ENCODE peak calls at places on chromosomes 2 and 18, in five cellular contexts. N is A549, B is uterus, K is NB4, P is spleen. T is an unnamed sample.

GRCh38 chr18:74870950-74871349 is 273.3 kb downstream of the ZNF407 start:
- DNase-seq in K (no peak), P (no peak), B (no peak), N (no peak), T (no peak)

GRCh38 chr2:164841719-164842623 is at the start of gene COBLL1:
- DNase-seq in B (peak), K (peak), N (peak), P (peak), T (peak)

GRCh38 chr18:61333746-61334490 is 688 bp downstream of the CDH20 start:
- DNase-seq in K (no peak), B (no peak), P (peak), N (no peak), T (no peak)

GRCh38 chr2:206176128-206176527 is 16.4 kb downstream of the EEF1B2 start:
- DNase-seq in B (no peak), N (no peak), P (no peak), K (no peak), T (no peak)

GRCh38 chr2:164937864-164938401 is 17.4 kb downstream of the SLC38A11 start:
- DNase-seq in K (no peak), P (no peak), B (no peak), N (peak), T (no peak)

GRCh38 chr2:172674034-172674967 is 61.3 kb upstream of the RAPGEF4 start:
- DNase-seq in N (no peak), K (no peak), B (no peak), P (peak), T (no peak)

GRCh38 chr18:32920796-32921787 is 148.3 kb upstream of the KLHL14 start:
- DNase-seq in B (no peak), N (peak), P (no peak), K (peak), T (no peak)

GRCh38 chr2:164151518-164151917 is 415.7 kb upstream of the FIGN start:
- DNase-seq in N (no peak), K (no peak), P (no peak), B (no peak), T (no peak)

GRCh38 chr18:45686892-45687611 is 36.9 kb upstream of the SLC14A1 start:
- DNase-seq in B (no peak), P (peak), N (no peak), K (peak), T (no peak)

GRCh38 chr18:41532344-41533086 is 422.5 kb upstream of the PIK3C3 start:
- DNase-seq in B (no peak), K (peak), P (no peak), N (no peak), T (no peak)

GRCh38 chr2:231189571-231190495 is 8.6 kb upstream of the ARMC9 start:
- DNase-seq in B (peak), N (no peak), K (no peak), P (no peak), T (peak)

GRCh38 chr2:224072541-224073188 is 33.6 kb upstream of the SERPINE2 start:
- DNase-seq in P (no peak), B (peak), N (no peak), K (no peak), T (no peak)

GRCh38 chr18:48022531-48023330 is 92.3 kb upstream of the SMAD2 start:
- DNase-seq in P (no peak), N (peak), B (no peak), K (peak), T (no peak)

GRCh38 chr2:163182764-163183354 is 344.3 kb upstream of the KCNH7 start:
- DNase-seq in P (no peak), N (peak), K (peak), B (no peak), T (no peak)

GRCh38 chr2:100427627-100428258 is 10.3 kb upstream of the CHST10 start:
- DNase-seq in B (peak), P (no peak), K (peak), N (peak), T (no peak)

GRCh38 chr2:158967114-158967730 is 1.2 kb upstream of the TANC1 start:
- DNase-seq in K (peak), N (no peak), B (peak), P (no peak), T (no peak)

GRCh38 chr2:47568164-47568861 is 165.4 kb downstream of the MSH2 start:
- DNase-seq in B (no peak), K (no peak), P (no peak), N (no peak), T (no peak)

DNA sequence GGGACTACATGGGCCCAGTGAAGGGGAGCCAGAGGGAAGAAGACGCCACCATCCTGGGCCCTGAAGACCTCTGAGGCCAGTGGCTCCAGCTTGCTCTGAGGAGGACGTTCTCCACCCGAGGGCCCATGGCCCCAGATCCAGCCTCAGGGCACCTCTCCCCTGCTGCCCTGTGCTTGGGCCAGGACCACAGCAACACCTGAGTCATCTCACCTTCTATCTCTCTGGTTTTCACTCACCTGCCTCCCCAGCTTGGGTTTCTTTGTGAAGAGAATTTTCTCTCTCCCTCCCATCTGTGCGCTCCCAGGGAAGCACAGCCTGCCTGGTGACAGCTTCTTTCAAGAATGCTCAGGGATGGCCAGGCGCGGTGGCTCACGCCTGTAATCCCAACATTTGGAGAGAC is 19.8 kb downstream of the ZFP36L2 start:
- DNase-seq in P (no peak), B (no peak), K (no peak), N (no peak), T (no peak)
- TF ChIP-seq CTCF in P (no peak), B (no peak), K (no peak), N (no peak), T (no peak)

GRCh38 chr2:196963961-196964360 is 37.5 kb upstream of the PGAP1 start:
- DNase-seq in B (no peak), N (no peak), K (no peak), P (no peak), T (no peak)
- TF ChIP-seq POLR2A in B (no peak), N (no peak), K (no peak), P (no peak), T (no peak)

DNA sequence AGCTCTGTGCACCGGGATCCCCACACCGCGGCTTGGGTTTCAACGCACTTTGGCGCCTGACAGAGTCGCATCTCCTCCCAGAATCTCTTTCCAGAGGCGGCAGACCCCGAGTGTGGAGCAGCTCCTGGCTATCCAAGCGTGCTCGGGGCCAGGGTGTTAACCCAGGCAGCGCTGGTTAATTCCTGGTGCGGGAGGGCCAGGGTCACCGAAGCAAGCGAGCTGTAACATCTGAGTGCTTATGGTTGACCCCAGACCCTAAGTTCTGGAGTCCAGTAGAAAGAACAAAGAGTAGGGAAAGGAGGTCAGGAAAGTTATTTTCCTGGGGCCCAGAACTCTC is 566 bp upstream of the OSR1 start:
- DNase-seq in B (no peak), P (no peak), K (no peak), N (no peak), T (no peak)
- H3K4me3 ChIP-seq in B (peak), P (no peak), K (no peak), N (peak), T (no peak)

DNA sequence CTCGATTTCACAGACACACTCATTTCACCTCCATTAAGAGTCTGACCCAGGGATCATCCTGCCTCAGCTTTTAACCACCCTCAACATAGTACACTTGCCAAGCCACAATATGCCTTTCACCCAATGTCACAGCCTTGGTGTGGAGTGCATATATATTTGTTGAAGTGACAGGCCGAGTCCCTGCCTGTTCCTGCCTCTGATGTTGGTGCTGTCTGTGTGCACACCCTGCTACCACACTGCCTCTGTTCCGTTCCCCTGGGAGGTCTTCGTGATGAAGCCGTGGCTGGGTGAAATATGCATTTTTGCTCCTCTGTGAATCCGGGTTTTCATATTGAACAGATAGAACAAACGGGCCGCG is 90.3 kb downstream of the RNF144A start:
- DNase-seq in B (no peak), P (no peak), N (no peak), K (no peak), T (no peak)
- TF ChIP-seq CTCF in B (no peak), P (no peak), N (no peak), K (no peak), T (no peak)

DNA sequence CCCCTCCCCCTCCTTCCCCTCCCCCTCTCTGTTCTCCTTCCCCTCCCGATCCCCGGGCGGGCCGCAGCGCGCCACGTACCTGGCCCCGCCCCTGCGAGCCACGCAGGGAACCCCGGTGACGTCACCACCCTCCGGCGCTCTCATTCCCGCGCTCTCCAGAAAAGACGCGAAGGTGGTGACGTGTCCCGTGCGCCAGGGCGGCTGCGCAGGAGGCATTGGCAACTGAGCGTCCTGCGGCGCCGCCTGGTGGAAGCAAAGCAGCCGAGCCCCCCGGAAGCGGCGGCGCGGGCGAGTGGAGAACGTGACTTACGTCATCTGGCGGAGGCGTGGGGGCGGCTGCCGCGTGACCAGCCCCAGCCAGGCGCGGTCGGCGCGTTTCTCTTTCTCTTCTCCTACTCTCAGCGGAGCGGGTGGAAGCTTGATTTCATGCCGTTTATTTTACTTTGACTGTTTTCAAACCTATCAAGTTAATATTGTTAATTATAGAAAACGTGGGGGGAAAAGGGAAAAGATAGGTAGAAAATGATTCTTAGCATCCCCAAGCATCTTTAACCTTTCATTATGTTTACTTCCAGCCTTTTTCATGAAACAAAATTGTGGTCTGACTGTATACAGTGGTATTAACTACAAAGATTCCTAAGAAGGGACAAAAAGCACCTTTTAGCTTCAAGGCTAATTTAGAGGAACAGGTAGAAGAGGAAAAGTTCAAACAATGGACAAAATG is 48.1 kb downstream of the C2orf42 start:
- DNase-seq in P (peak), N (peak), B (peak), K (peak), T (peak)
- TF ChIP-seq POLR2A in P (peak), N (peak), B (peak), K (peak), T (no peak)

GRCh38 chr18:23238152-23238531 is 102.9 kb downstream of the CABLES1 start:
- DNase-seq in N (no peak), K (no peak), B (peak), P (no peak), T (no peak)
- H3K4me3 ChIP-seq in N (no peak), K (no peak), B (peak), P (peak), T (no peak)

GRCh38 chr18:55880617-55881016 is 292.6 kb upstream of the TCF4 start:
- DNase-seq in P (no peak), K (no peak), B (no peak), N (no peak), T (no peak)

GRCh38 chr18:55876254-55876653 is 288.3 kb upstream of the TCF4 start:
- DNase-seq in P (no peak), B (no peak), N (no peak), K (no peak), T (no peak)

GRCh38 chr18:55879331-55879730 is 291.3 kb upstream of the TCF4 start:
- DNase-seq in K (no peak), P (no peak), N (no peak), B (no peak), T (no peak)

GRCh38 chr18:55877321-55877720 is 289.3 kb upstream of the TCF4 start:
- DNase-seq in K (no peak), P (no peak), N (no peak), B (no peak), T (no peak)

GRCh38 chr18:55878224-55878623 is 290.2 kb upstream of the TCF4 start:
- DNase-seq in B (no peak), K (no peak), N (no peak), P (no peak), T (no peak)
- TF ChIP-seq CTCF in B (no peak), K (no peak), N (no peak), P (no peak), T (no peak)